ENCODE peak calls at places on chromosomes 3 and 15, in eight cellular contexts. H, J, V, E, M, G, Z and A are unnamed samples.

GRCh38 chr3:24958910-24959447 is 464.3 kb upstream of the THRB start:
- DNase-seq in J (no peak), E (no peak), Z (no peak), G (no peak), V (no peak), H (no peak), M (no peak), A (no peak)

GRCh38 chr15:71596672-71597071 is 213.7 kb upstream of the NR2E3 start:
- DNase-seq in H (no peak), E (peak; percentile 33), Z (no peak), G (no peak), M (no peak), J (peak; percentile 53), V (no peak), A (no peak)

GRCh38 chr3:148648685-148649352 is 48.9 kb upstream of the AGTR1 start:
- DNase-seq in H (no peak), M (no peak), Z (peak; percentile 19), V (no peak), E (peak; percentile 23), J (peak; percentile 82), G (no peak), A (no peak)

GRCh38 chr15:68460166-68460565 is 28.2 kb upstream of the ITGA11 start:
- DNase-seq in J (no peak), H (no peak), V (no peak), G (no peak), M (no peak), E (no peak), Z (no peak), A (no peak)

GRCh38 chr15:97566957-97567356 is 393.5 kb upstream of the ARRDC4 start:
- DNase-seq in M (no peak), Z (no peak), V (no peak), H (no peak), G (no peak), J (no peak), E (no peak), A (no peak)

GRCh38 chr3:43223670-43224364 is 62.5 kb upstream of the SNRK start:
- DNase-seq in G (no peak), E (no peak), H (no peak), J (peak; percentile 28), M (no peak), V (no peak), Z (no peak), A (no peak)

GRCh38 chr3:17136251-17136721 is 251.5 kb downstream of the PLCL2 start:
- DNase-seq in E (no peak), J (no peak), M (no peak), Z (no peak), V (no peak), H (no peak), G (no peak), A (no peak)

GRCh38 chr3:107272471-107272870 is 104.8 kb upstream of the CCDC54 start:
- DNase-seq in E (no peak), G (no peak), M (no peak), J (peak; percentile 64), Z (no peak), H (no peak), V (no peak), A (no peak)

GRCh38 chr15:78739206-78739605 is 72.1 kb downstream of the ADAMTS7 start:
- DNase-seq in V (no peak), E (no peak), G (no peak), J (no peak), Z (no peak), M (no peak), H (no peak), A (no peak)

GRCh38 chr3:16171825-16172224 is 2.7 kb upstream of the GALNT15 start:
- DNase-seq in V (no peak), H (no peak), J (no peak), Z (no peak), M (no peak), G (no peak), E (no peak), A (no peak)

GRCh38 chr3:171402281-171402680 is 57.9 kb downstream of the TNIK start:
- DNase-seq in V (no peak), E (no peak), Z (no peak), H (no peak), M (no peak), J (no peak), G (no peak), A (no peak)

GRCh38 chr3:179819379-179819778 is 166.5 kb downstream of the USP13 start:
- DNase-seq in H (no peak), E (no peak), Z (no peak), M (no peak), V (no peak), G (no peak), J (no peak), A (no peak)